ENCODE peak calls at places on chromosomes 16 and 17, in nine cellular contexts. N is AG04449, G is stomach, K is left ventricle myocardium inferior, I is WTC11, U is A549, B is GM13976, T is dorsolateral prefrontal cortex, R is thoracic aorta. M is an unnamed sample.

GRCh38 chr17:19003966-19004600 is 481 bp downstream of the FAM83G start:
- DNase-seq in N (no peak), G (peak; percentile 59), K (no peak), I (peak; percentile 62), U (peak; percentile 58), B (peak; percentile 76), T (no peak), R (no peak), M (peak; percentile 70)

GRCh38 chr16:87681990-87682570 is 79.8 kb downstream of the JPH3 start:
- DNase-seq in N (peak; percentile 14), G (no peak), K (no peak), I (peak; percentile 75), U (peak; percentile 48), B (no peak), T (no peak), R (no peak), M (no peak)

GRCh38 chr17:39739020-39739884 is 1.5 kb downstream of the GRB7 start:
- DNase-seq in N (no peak), G (peak; percentile 89), K (no peak), I (peak; percentile 71), U (peak; percentile 80), B (no peak), T (no peak), R (no peak), M (peak; percentile 71)

GRCh38 chr17:39547713-39548478 is 59.8 kb downstream of the NEUROD2 start:
- DNase-seq in N (no peak), G (peak; percentile 76), K (peak; percentile 67), I (peak; percentile 88), U (peak; percentile 69), B (peak; percentile 82), T (peak; percentile 68), R (no peak), M (peak; percentile 85)

GRCh38 chr16:77299395-77299794 is 100.2 kb downstream of the SYCE1L start:
- DNase-seq in N (no peak), G (no peak), K (no peak), I (no peak), U (no peak), B (no peak), T (no peak), R (no peak), M (no peak)

GRCh38 chr16:5633845-5634440 is 536.3 kb upstream of the EEF2KMT start:
- DNase-seq in N (no peak), G (no peak), K (no peak), I (no peak), U (peak; percentile 51), B (no peak), T (no peak), R (no peak), M (no peak)

GRCh38 chr16:65413861-65414260 is 292.0 kb upstream of the CDH11 start:
- DNase-seq in N (no peak), G (no peak), K (no peak), I (no peak), U (no peak), B (no peak), T (no peak), R (no peak), M (no peak)

GRCh38 chr16:16004314-16004749 is 54.9 kb downstream of the ABCC1 start:
- DNase-seq in N (no peak), G (no peak), K (no peak), I (no peak), U (peak; percentile 63), B (no peak), T (no peak), R (no peak), M (no peak)

GRCh38 chr16:88633684-88634140 is 4.7 kb upstream of the IL17C start:
- DNase-seq in N (no peak), G (peak; percentile 52), K (no peak), I (peak; percentile 67), U (peak; percentile 68), B (peak; percentile 89), T (no peak), R (no peak), M (no peak)

GRCh38 chr16:27492588-27492979 is 57.1 kb downstream of the GTF3C1 start:
- DNase-seq in N (no peak), G (no peak), K (no peak), I (no peak), U (no peak), B (no peak), T (no peak), R (no peak), M (no peak)

GRCh38 chr17:10754109-10754508 is 24.3 kb upstream of the TMEM220 start:
- DNase-seq in N (no peak), G (peak; percentile 74), K (no peak), I (peak; percentile 80), U (peak; percentile 80), B (peak; percentile 46), T (no peak), R (no peak), M (no peak)

GRCh38 chr17:74935585-74936469 is at the start of gene OTOP3:
- DNase-seq in N (no peak), G (no peak), K (no peak), I (peak; percentile 43), U (no peak), B (no peak), T (no peak), R (no peak), M (no peak)

GRCh38 chr17:83174859-83175550 is 95.6 kb downstream of the METRNL start:
- DNase-seq in N (no peak), G (no peak), K (no peak), I (no peak), U (no peak), B (no peak), T (no peak), R (no peak), M (no peak)
- TF ChIP-seq CTCF in N (no peak), G (no peak), K (no peak), I (no peak), U (peak; percentile 8), B (no peak), T (no peak), R (no peak), M (no peak)

GRCh38 chr16:85986931-85987749 is 88.2 kb downstream of the IRF8 start:
- DNase-seq in N (no peak), G (no peak), K (no peak), I (peak; percentile 47), U (no peak), B (peak; percentile 84), T (no peak), R (no peak), M (no peak)
- TF ChIP-seq CTCF in N (peak; percentile 40), G (peak; percentile 84), K (peak; percentile 59), I (peak; percentile 78), U (peak; percentile 50), B (no peak), T (peak; percentile 27), R (peak; percentile 37), M (peak; percentile 49)

DNA sequence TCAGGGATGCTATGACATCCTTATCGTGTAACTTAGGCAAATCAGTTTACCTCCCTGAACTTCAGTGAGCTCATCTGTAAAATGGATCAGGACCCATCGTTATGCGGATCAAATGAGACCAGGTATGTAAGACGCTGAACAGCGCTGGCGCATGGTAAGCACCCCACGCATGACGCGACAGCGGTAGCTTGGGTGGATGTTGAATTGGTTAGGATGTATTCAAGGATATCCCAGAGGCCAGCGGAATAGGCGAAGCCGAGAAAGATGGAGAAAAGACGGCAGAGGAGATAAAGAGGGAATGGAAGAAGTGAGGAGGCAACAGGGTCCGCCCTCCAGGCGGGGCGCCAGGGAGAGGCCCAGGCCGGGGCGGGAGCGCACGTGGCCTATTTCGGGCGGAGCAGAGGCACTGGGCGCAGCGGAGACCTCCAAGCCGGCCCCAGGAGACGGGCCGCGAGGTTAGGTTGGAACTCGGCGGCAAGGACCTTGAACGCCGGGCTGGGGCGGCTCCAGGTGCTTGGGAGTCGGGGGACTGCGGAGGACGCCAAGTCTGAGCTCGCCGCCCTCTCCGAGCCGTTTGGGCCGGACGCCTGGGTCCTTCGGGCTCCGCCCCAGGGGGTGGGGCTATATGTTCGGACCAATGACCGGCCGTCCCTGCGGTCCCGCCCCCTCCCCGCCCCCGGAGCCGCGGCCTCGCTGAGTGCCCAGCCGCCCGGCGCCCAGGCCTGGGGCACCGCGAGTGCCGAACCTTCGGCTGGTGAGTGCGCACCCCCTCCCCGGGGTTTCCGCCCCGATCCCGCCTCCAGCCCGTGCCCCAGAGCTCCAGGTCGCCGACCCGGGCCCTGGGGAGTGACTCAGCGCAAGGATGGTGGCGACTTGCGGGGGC is at the start of gene ZNF771:
- DNase-seq in N (peak; percentile 17), G (peak; percentile 95), K (peak; percentile 96), I (peak; percentile 96), U (peak; percentile 90), B (peak; percentile 95), T (peak; percentile 92), R (peak; percentile 76), M (peak; percentile 80)
- TF ChIP-seq CTCF in N (no peak), G (no peak), K (peak; percentile 12), I (no peak), U (no peak), B (no peak), T (no peak), R (no peak), M (no peak)

GRCh38 chr17:1108560-1108809 is 71.3 kb downstream of the ABR start:
- DNase-seq in N (no peak), G (no peak), K (no peak), I (peak; percentile 46), U (no peak), B (no peak), T (no peak), R (no peak), M (no peak)
- TF ChIP-seq CTCF in N (no peak), G (no peak), K (peak; percentile 12), I (no peak), U (no peak), B (no peak), T (no peak), R (no peak), M (no peak)

GRCh38 chr17:45302649-45303173 is 14.1 kb downstream of the MAP3K14 start:
- DNase-seq in N (no peak), G (no peak), K (peak; percentile 44), I (no peak), U (no peak), B (no peak), T (no peak), R (no peak), M (no peak)

GRCh38 chr17:45298546-45299285 is 18.1 kb downstream of the MAP3K14 start:
- DNase-seq in N (no peak), G (no peak), K (no peak), I (no peak), U (no peak), B (no peak), T (no peak), R (no peak), M (no peak)

GRCh38 chr17:45299311-45299710 is 17.5 kb downstream of the MAP3K14 start:
- DNase-seq in N (no peak), G (no peak), K (no peak), I (no peak), U (no peak), B (no peak), T (no peak), R (no peak), M (no peak)

GRCh38 chr17:45301674-45302073 is 15.1 kb downstream of the MAP3K14 start:
- DNase-seq in N (no peak), G (no peak), K (no peak), I (no peak), U (no peak), B (no peak), T (no peak), R (no peak), M (no peak)

GRCh38 chr17:45300060-45300751 is 16.6 kb downstream of the MAP3K14 start:
- DNase-seq in N (no peak), G (no peak), K (no peak), I (no peak), U (no peak), B (no peak), T (no peak), R (no peak), M (no peak)
- TF ChIP-seq CTCF in N (no peak), G (no peak), K (no peak), I (no peak), U (no peak), B (no peak), T (no peak), R (no peak), M (no peak)

GRCh38 chr16:26453215-26453614 is 613.5 kb upstream of the C16orf82 start:
- DNase-seq in N (no peak), G (no peak), K (no peak), I (no peak), U (no peak), B (no peak), T (no peak), R (no peak), M (no peak)
- TF ChIP-seq CTCF in N (no peak), G (no peak), K (no peak), I (no peak), U (no peak), B (no peak), T (no peak), R (no peak), M (no peak)

M was measured in mesothelial cell of epicardium.